ENCODE peak calls at places on chromosomes 3 and 15, in five cellular contexts. Z, E, L, C and B are unnamed samples. For H3K36me3, the result is how much of the 10 kb centered on the place peaks cover.

GRCh38 chr3:143896486-143896885 is 48.2 kb upstream of the SLC9A9 start:
- DNase-seq in Z (no peak), E (no peak), L (no peak), C (no peak), B (no peak)

GRCh38 chr15:59157840-59158700 is 48.6 kb upstream of the LDHAL6B start:
- DNase-seq in Z (no peak), E (no peak), L (no peak), C (peak), B (no peak)

GRCh38 chr3:126777366-126777765 is 73.3 kb downstream of the CHCHD6 start:
- DNase-seq in Z (no peak), E (no peak), L (no peak), C (no peak), B (no peak)

GRCh38 chr3:73669268-73669667 is 44.5 kb upstream of the PDZRN3 start:
- DNase-seq in Z (no peak), E (no peak), L (no peak), C (no peak), B (no peak)

GRCh38 chr15:81296218-81296617 is 27.7 kb downstream of the STARD5 start:
- DNase-seq in Z (no peak), E (no peak), L (no peak), C (no peak), B (no peak)

GRCh38 chr3:124492824-124493223 is 237.4 kb upstream of the UMPS start:
- DNase-seq in Z (no peak), E (peak), L (no peak), C (peak), B (peak)

GRCh38 chr15:65175511-65175910 is 9.6 kb downstream of the CLPX start:
- DNase-seq in Z (no peak), E (no peak), L (no peak), C (no peak), B (no peak)

GRCh38 chr15:84783493-84784251 is 33.5 kb upstream of the ALPK3 start:
- DNase-seq in Z (no peak), E (no peak), L (no peak), C (no peak), B (no peak)

GRCh38 chr3:56347219-56347871 is 120.9 kb downstream of the ERC2 start:
- DNase-seq in Z (no peak), E (no peak), L (peak), C (no peak), B (no peak)

GRCh38 chr3:43919067-43919466 is 228.3 kb downstream of the ABHD5 start:
- DNase-seq in Z (no peak), E (no peak), L (no peak), C (no peak), B (no peak)

GRCh38 chr3:409011-409410 is 212.4 kb downstream of the CHL1 start:
- DNase-seq in Z (no peak), E (no peak), L (no peak), C (no peak), B (no peak)

GRCh38 chr15:38217181-38217580 is 35.5 kb upstream of the SPRED1 start:
- DNase-seq in Z (no peak), E (no peak), L (no peak), C (no peak), B (no peak)

GRCh38 chr3:9500108-9501050 is 53.2 kb downstream of the LHFPL4 start:
- DNase-seq in Z (no peak), E (no peak), L (peak), C (peak), B (no peak)

GRCh38 chr3:71784914-71785593 is at the start of gene PROK2:
- DNase-seq in Z (no peak), E (no peak), L (peak), C (no peak), B (peak)

GRCh38 chr15:52503788-52504496 is 24.7 kb downstream of the MYO5A start:
- DNase-seq in Z (no peak), E (no peak), L (no peak), C (no peak), B (no peak)

GRCh38 chr15:38049876-38050275 is 115.4 kb downstream of the TMCO5A start:
- DNase-seq in Z (no peak), E (no peak), L (no peak), C (no peak), B (no peak)

GRCh38 chr15:37751401-37751800 is 183.0 kb upstream of the TMCO5A start:
- DNase-seq in Z (no peak), E (no peak), L (no peak), C (no peak), B (no peak)

GRCh38 chr15:80480909-80481308 is 76.7 kb downstream of the ARNT2 start:
- DNase-seq in Z (peak), E (no peak), L (no peak), C (no peak), B (no peak)

GRCh38 chr3:9715764-9716437 is 12.3 kb downstream of the CPNE9 start:
- DNase-seq in Z (peak), E (peak), L (peak), C (peak), B (peak)

GRCh38 chr3:29331830-29332637 is 51.2 kb downstream of the RBMS3 start:
- DNase-seq in Z (no peak), E (no peak), L (no peak), C (peak), B (no peak)
- H3K27ac ChIP-seq in Z (peak), E (peak), L (no peak), C (no peak), B (no peak)

DNA sequence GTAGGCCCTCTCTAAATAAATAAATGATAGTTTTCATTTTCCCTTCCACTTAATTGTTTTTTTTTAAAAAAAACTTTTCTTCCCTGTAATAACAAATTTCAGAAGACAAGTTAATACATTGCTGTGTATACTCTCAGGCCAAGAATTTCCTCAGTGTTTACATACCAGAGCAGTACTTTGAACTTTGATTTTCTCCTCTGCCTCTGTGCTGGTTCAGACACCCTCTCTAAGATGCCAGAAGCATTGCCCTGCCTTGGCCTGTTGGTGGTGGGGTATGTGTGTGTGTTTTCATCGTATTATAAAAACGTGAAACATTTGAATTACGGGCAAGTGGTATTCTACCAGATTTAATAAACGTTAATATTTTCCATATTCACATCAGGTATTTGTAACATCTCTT is 70.1 kb downstream of the SMAD3 start:
- DNase-seq in Z (no peak), E (no peak), L (no peak), C (no peak), B (no peak)
- H3K4me3 ChIP-seq in Z (no peak), E (no peak), L (no peak), C (no peak), B (no peak)

GRCh38 chr3:27685474-27685873 is 36.6 kb downstream of the EOMES start:
- DNase-seq in Z (no peak), E (no peak), L (no peak), C (no peak), B (no peak)
- H3K36me3 ChIP-seq in Z (under half), E (under half), L (under half), C (under half), B (under half)

GRCh38 chr15:71997691-71998090 is 120.3 kb downstream of the MYO9A start:
- DNase-seq in Z (no peak), E (no peak), L (no peak), C (no peak), B (no peak)
- H3K27ac ChIP-seq in Z (no peak), E (no peak), L (no peak), C (no peak), B (no peak)

GRCh38 chr3:188944108-188944507 is 227.7 kb upstream of the TPRG1 start:
- DNase-seq in Z (no peak), E (no peak), L (no peak), C (no peak), B (no peak)

GRCh38 chr3:188947983-188948657 is 223.7 kb upstream of the TPRG1 start:
- DNase-seq in Z (peak), E (peak), L (peak), C (peak), B (peak)

GRCh38 chr3:188946837-188947236 is 224.9 kb upstream of the TPRG1 start:
- DNase-seq in Z (no peak), E (no peak), L (no peak), C (no peak), B (no peak)

GRCh38 chr3:188947401-188947982 is 224.3 kb upstream of the TPRG1 start:
- DNase-seq in Z (peak), E (peak), L (peak), C (peak), B (peak)

DNA sequence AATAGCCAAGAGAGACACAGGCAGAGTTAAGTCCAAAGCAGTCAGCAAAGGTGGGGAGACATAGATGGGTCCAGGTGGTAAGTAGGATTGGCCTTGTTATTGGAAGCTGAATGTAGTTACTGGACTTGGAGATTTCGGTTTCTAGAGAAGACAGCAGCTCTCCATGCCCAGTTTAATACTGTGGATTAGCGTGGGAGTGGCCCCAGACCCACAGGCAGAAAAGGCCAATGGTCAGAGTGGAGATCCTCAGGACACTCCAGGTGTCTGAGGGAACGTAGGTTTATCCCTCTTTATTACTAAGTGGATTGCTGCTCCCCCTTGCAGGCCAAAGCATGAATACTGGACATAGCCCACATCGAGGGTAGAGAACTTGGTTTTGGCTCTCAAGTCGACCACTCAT is 225.4 kb upstream of the TPRG1 start:
- DNase-seq in Z (no peak), E (no peak), L (no peak), C (no peak), B (no peak)
- H3K4me3 ChIP-seq in Z (peak), E (peak), L (peak), C (no peak), B (no peak)

GRCh38 chr15:45376967-45377629 is 1.2 kb downstream of the GATM start:
- DNase-seq in Z (no peak), E (no peak), L (no peak), C (no peak), B (no peak)

GRCh38 chr15:45376300-45376928 is 1.9 kb downstream of the GATM start:
- DNase-seq in Z (no peak), E (no peak), L (no peak), C (no peak), B (no peak)

GRCh38 chr15:45377630-45378148 is 655 bp downstream of the GATM start:
- DNase-seq in Z (peak), E (peak), L (peak), C (no peak), B (peak)

GRCh38 chr15:45373961-45374360 is 4.4 kb downstream of the GATM start:
- DNase-seq in Z (no peak), E (no peak), L (no peak), C (no peak), B (no peak)

GRCh38 chr15:45375836-45376235 is 2.5 kb downstream of the GATM start:
- DNase-seq in Z (no peak), E (no peak), L (no peak), C (no peak), B (no peak)
- H3K36me3 ChIP-seq in Z (under half), E (under half), L (under half), C (under half), B (under half)